ENCODE peak calls at places on chromosomes 2 and 18, in nine cellular contexts. J is aorta; H is spleen; C is right cardiac atrium; K is CD8-positive, alpha-beta memory T cell; B is H1; Y is uterus; Q is A549; W is psoas muscle. R is an unnamed sample.

GRCh38 chr2:105645031-105645940 is 99.4 kb upstream of the NCK2 start:
- DNase-seq in Q (no peak), W (no peak), C (no peak), K (no peak), J (no peak), H (no peak), B (no peak), Y (no peak), R (no peak)

GRCh38 chr18:30971338-30971956 is 71.1 kb downstream of the DSC3 start:
- DNase-seq in Q (no peak), W (no peak), K (no peak), Y (no peak), H (no peak), J (no peak), C (no peak), B (no peak), R (no peak)

GRCh38 chr18:35998967-35999366 is 26.5 kb downstream of the RMP24 start:
- DNase-seq in K (no peak), Y (no peak), B (no peak), H (no peak), Q (no peak), J (no peak), W (no peak), C (no peak), R (no peak)

GRCh38 chr2:238771193-238771592 is 76.7 kb upstream of the TWIST2 start:
- DNase-seq in B (no peak), H (no peak), K (no peak), Q (no peak), J (no peak), W (no peak), Y (no peak), C (no peak), R (no peak)

GRCh38 chr2:37472959-37473358 is 128.5 kb downstream of the QPCT start:
- DNase-seq in Q (no peak), C (peak; percentile 31), B (no peak), W (no peak), Y (no peak), K (no peak), J (peak; percentile 82), H (no peak), R (no peak)

GRCh38 chr2:118278046-118278445 is 189.8 kb downstream of the INSIG2 start:
- DNase-seq in Q (no peak), H (no peak), C (no peak), B (no peak), W (no peak), Y (no peak), J (no peak), K (no peak), R (no peak)

GRCh38 chr18:686339-687111 is 25.9 kb downstream of the ENOSF1 start:
- DNase-seq in H (no peak), W (no peak), K (no peak), C (no peak), Q (no peak), J (no peak), B (peak; percentile 66), Y (no peak), R (no peak)

GRCh38 chr18:36440614-36441013 is 143.1 kb downstream of the FHOD3 start:
- DNase-seq in C (no peak), J (no peak), B (no peak), H (no peak), Q (no peak), Y (no peak), W (no peak), K (no peak), R (no peak)

DNA sequence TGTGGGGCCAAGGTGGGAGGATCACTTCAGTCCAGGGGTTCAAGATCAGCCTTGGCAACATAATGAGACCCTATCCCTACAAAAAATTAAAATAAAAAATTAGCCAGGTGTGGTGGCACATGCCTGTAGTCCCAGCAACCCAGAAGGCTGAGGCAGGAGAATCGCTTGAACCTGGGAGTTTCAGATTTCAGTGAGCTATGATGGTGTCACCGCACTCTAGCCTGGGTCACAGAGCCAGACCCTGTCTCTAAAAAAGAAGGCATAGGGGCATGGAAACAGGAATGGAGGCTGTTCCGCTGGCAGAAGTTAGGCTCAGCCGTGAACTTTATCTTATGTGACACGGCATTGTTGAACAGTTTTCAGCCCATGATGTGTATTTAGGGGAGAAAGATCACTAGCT is 47.5 kb downstream of the SH3RF3 start:
- DNase-seq in J (no peak), Q (no peak), Y (no peak), K (no peak), B (no peak), W (no peak), H (no peak), C (no peak), R (no peak)
- H3K9me3 ChIP-seq in J (no peaks in the 10 kb centered on the region), Q (peaks cover 18% of the 10 kb centered on the region), Y (no peaks in the 10 kb centered on the region), K (no peaks in the 10 kb centered on the region), B (no peaks in the 10 kb centered on the region), W (no peaks in the 10 kb centered on the region), H (no peaks in the 10 kb centered on the region), C (no peaks in the 10 kb centered on the region), R (no peaks in the 10 kb centered on the region)

DNA sequence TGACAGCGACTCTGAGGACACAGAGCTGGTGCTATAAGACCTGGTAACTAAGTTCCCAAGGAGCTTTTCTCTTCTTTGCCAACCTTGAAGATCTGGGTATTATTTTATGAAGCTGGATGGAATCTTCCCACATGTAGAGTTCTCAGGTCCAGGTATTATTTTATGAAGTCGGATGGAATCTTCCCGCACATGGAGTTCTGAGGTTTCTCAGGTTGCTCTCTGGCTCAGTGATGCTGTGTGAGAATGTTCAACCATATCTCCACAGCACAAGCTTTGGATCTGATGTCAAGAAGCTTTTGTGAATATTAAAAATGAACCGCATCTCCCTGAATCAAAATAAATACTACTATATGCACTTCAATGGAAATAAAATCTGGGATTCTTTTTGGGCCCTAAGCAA is at the start of gene SMIM21:
- DNase-seq in H (no peak), K (no peak), J (no peak), W (no peak), B (no peak), Y (no peak), C (no peak), Q (no peak), R (no peak)
- H3K9me3 ChIP-seq in H (no peaks in the 10 kb centered on the region), K (no peaks in the 10 kb centered on the region), J (no peaks in the 10 kb centered on the region), W (no peaks in the 10 kb centered on the region), B (no peaks in the 10 kb centered on the region), Y (no peaks in the 10 kb centered on the region), C (no peaks in the 10 kb centered on the region), Q (no peaks in the 10 kb centered on the region), R (no peaks in the 10 kb centered on the region)

GRCh38 chr2:52181080-52181479 is 1149.1 kb upstream of the NRXN1 start:
- DNase-seq in B (no peak), K (no peak), Y (no peak), J (no peak), W (no peak), H (no peak), Q (no peak), C (no peak), R (no peak)
- H3K9me3 ChIP-seq in B (no peaks in the 10 kb centered on the region), K (no peaks in the 10 kb centered on the region), Y (no peaks in the 10 kb centered on the region), J (no peaks in the 10 kb centered on the region), W (no peaks in the 10 kb centered on the region), H (no peaks in the 10 kb centered on the region), Q (peaks cover 3% of the 10 kb centered on the region), C (no peaks in the 10 kb centered on the region), R (no peaks in the 10 kb centered on the region)

DNA sequence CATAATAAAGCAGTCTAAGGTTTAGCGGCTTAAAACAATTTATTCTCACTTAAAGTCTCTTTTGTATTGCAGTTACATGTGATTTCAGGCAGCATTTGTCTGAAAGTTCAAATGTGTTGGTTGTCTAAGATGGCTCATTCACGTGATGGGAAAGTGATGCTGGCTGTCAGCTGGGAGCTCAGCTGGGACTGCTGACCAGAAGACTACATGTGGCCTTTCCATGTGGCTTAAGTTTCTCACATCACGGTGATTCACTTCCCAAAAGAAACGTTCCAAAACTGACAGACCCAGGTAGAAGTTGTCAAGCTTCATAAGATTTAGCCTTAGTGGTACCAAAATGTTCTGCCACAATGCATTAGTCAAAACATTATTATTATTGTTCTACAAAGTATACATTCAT is 76.9 kb downstream of the TMEM131 start:
- DNase-seq in J (no peak), Y (no peak), W (no peak), Q (no peak), B (no peak), K (no peak), H (no peak), C (no peak), R (no peak)
- H3K9me3 ChIP-seq in J (no peaks in the 10 kb centered on the region), Y (no peaks in the 10 kb centered on the region), W (peaks cover 4% of the 10 kb centered on the region), Q (peaks cover 16% of the 10 kb centered on the region), B (no peaks in the 10 kb centered on the region), K (no peaks in the 10 kb centered on the region), H (no peaks in the 10 kb centered on the region), C (no peaks in the 10 kb centered on the region), R (no peaks in the 10 kb centered on the region)

DNA sequence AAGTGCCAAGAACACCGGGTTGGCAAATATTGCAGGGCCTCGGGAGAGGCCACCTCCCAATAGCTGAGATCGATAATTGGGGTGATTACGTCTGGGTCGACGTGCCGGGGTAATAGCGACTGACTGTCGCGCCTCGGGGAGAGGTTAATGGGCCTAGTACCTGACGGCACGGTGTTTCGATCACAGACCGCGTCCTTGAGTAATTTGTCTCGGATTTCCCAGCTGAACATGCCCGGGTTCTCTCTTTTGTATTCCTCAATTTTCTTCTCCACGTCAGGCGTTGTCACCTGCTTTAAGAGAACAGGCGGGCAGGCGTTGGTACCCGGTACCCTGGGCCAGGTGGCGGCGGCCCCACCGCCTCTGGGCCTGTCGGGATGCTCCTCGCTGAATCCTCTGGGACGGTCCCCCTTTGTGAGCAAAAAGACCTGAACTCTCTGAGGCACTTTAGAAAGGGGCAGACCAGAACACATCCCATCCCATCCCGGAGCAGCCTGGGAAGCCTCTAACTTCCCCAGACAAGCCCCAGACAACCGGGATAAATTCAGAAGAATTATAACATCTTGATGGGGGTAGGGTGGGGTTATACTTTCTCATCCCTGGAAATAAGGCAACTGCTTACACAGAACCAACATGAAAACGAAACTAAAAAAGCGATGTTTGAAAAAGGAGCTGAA is 3.3 kb downstream of the PAX3 start:
- DNase-seq in B (peak; percentile 63), H (no peak), K (no peak), Y (no peak), C (no peak), W (no peak), J (no peak), Q (no peak), R (no peak)
- H3K9me3 ChIP-seq in B (no peaks in the 10 kb centered on the region), H (no peaks in the 10 kb centered on the region), K (no peaks in the 10 kb centered on the region), Y (no peaks in the 10 kb centered on the region), C (no peaks in the 10 kb centered on the region), W (no peaks in the 10 kb centered on the region), J (peaks cover 2% of the 10 kb centered on the region), Q (no peaks in the 10 kb centered on the region), R (no peaks in the 10 kb centered on the region)

DNA sequence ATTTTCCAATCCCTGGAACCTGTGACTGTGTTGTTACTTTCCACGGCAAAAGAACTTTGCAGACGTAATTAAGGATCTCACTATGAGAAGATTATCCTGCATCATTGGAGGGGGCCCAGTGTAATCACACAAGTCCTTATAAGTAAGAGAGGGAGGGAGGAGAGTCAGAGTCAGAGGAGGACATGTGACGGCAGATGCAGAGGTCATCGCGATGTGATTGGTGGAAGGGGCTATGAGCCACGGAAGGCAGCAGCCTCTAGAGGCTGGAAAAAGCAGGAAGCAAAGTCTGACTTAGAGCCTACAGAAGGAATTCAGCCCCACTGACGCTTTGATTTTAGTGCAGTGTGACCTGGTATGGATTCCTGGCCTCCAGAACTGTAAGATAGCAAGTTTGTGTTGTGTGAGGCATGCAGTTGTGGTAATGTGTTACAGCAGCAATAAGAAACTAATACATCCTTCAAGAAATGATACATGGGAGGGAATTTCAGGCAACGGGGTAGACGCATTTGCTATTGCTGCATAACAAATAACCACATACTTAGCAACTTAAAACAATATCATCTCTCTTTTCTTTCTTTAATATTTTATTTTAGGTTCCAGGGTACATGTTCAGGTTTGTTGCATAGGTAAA is 112.7 kb upstream of the SERPINE2 start:
- DNase-seq in Q (no peak), Y (no peak), C (no peak), W (no peak), B (no peak), J (no peak), H (no peak), K (no peak), R (no peak)
- H3K9me3 ChIP-seq in Q (no peaks in the 10 kb centered on the region), Y (no peaks in the 10 kb centered on the region), C (no peaks in the 10 kb centered on the region), W (no peaks in the 10 kb centered on the region), B (no peaks in the 10 kb centered on the region), J (no peaks in the 10 kb centered on the region), H (no peaks in the 10 kb centered on the region), K (no peaks in the 10 kb centered on the region), R (no peaks in the 10 kb centered on the region)

GRCh38 chr2:30503692-30504076 is 56.6 kb downstream of the LCLAT1 start:
- DNase-seq in Q (no peak), W (no peak), J (no peak), C (no peak), H (no peak), K (no peak), B (no peak), Y (no peak), R (no peak)
- H3K9me3 ChIP-seq in Q (peaks cover 25% of the 10 kb centered on the region), W (peaks cover 18% of the 10 kb centered on the region), J (no peaks in the 10 kb centered on the region), C (no peaks in the 10 kb centered on the region), H (peaks cover 4% of the 10 kb centered on the region), K (peaks cover 4% of the 10 kb centered on the region), B (peaks cover 3% of the 10 kb centered on the region), Y (no peaks in the 10 kb centered on the region), R (no peaks in the 10 kb centered on the region)

R was measured in iPS DF 6.9.